ENCODE peak calls at places on chromosomes 16 and 17, in four cellular contexts. S is IMR-90, E is A549, X is GM12878. M is an unnamed sample.

GRCh38 chr17:37478187-37478586 is 11.5 kb upstream of the DUSP14 start:
- DNase-seq in E (no peak), X (no peak), S (peak), M (no peak)

GRCh38 chr17:74646231-74646630 is 22.7 kb upstream of the CD300E start:
- DNase-seq in E (peak), X (no peak), S (no peak), M (peak)

GRCh38 chr17:2521257-2521656 is 9.6 kb upstream of the METTL16 start:
- DNase-seq in E (no peak), S (no peak), X (no peak), M (no peak)

GRCh38 chr16:65751622-65752598 is 614.6 kb upstream of the CDH5 start:
- DNase-seq in E (no peak), S (no peak), X (no peak), M (no peak)

GRCh38 chr16:19595043-19595767 is 39.7 kb downstream of the VPS35L start:
- DNase-seq in X (no peak), S (peak), E (peak), M (no peak)

GRCh38 chr17:7416323-7416722 is 3.8 kb upstream of the SPEM1 start:
- DNase-seq in E (no peak), X (no peak), S (no peak), M (no peak)

GRCh38 chr17:57277923-57278604 is 21.7 kb downstream of the MSI2 start:
- DNase-seq in X (no peak), E (no peak), S (no peak), M (no peak)

GRCh38 chr16:65377131-65377649 is 255.3 kb upstream of the CDH11 start:
- DNase-seq in E (no peak), S (no peak), X (no peak), M (no peak)

GRCh38 chr16:86910821-86911220 is 332.5 kb downstream of the FOXL1 start:
- DNase-seq in X (no peak), E (no peak), S (no peak), M (no peak)

GRCh38 chr16:30621765-30622164 is 11.6 kb upstream of the ZNF689 start:
- DNase-seq in E (no peak), X (no peak), S (peak), M (no peak)

GRCh38 chr16:11514283-11514682 is 72.4 kb downstream of the LITAF start:
- DNase-seq in S (no peak), E (no peak), X (no peak), M (no peak)

GRCh38 chr17:63881935-63882601 is at the start of gene GH2:
- DNase-seq in S (peak), X (no peak), E (peak), M (peak)

GRCh38 chr17:2271985-2272702 is 31.4 kb downstream of the SMG6 start:
- DNase-seq in E (no peak), S (no peak), X (no peak), M (no peak)

GRCh38 chr17:7219812-7220592 is at the start of the genes ACADVL and DLG4:
- DNase-seq in S (peak), E (peak), X (no peak), M (peak)

GRCh38 chr17:50109207-50109606 is 14.1 kb downstream of the PDK2 start:
- DNase-seq in E (no peak), X (no peak), S (no peak), M (no peak)

GRCh38 chr17:44359458-44360143 is 4.1 kb downstream of the FAM171A2 start:
- DNase-seq in X (no peak), S (no peak), E (no peak), M (no peak)

GRCh38 chr17:43664096-43664495 is 2.4 kb upstream of the MEOX1 start:
- DNase-seq in S (no peak), E (no peak), X (no peak), M (no peak)

GRCh38 chr17:29140051-29140582 is 40.1 kb downstream of the MYO18A start:
- DNase-seq in X (no peak), S (peak), E (no peak), M (peak)

GRCh38 chr16:49292413-49292812 is 10.8 kb upstream of the CBLN1 start:
- DNase-seq in X (no peak), E (no peak), S (no peak), M (no peak)

GRCh38 chr17:36136439-36136838 is 32.8 kb downstream of the CCL4 start:
- DNase-seq in E (no peak), X (no peak), S (no peak), M (no peak)

GRCh38 chr16:4114257-4115208 is 1.7 kb downstream of the ADCY9 start:
- DNase-seq in E (no peak), X (no peak), S (no peak), M (no peak)

GRCh38 chr16:56985288-56985961 is 3.9 kb upstream of the NLRC5 start:
- DNase-seq in X (no peak), E (peak), S (peak), M (no peak)

GRCh38 chr17:8832711-8833352 is 33.7 kb upstream of the MFSD6L start:
- DNase-seq in X (no peak), S (no peak), E (peak), M (peak)

GRCh38 chr16:65769776-65770438 is 596.6 kb upstream of the CDH5 start:
- DNase-seq in X (no peak), S (peak), E (no peak), M (peak)

GRCh38 chr17:18968945-18969887 is 17.3 kb downstream of the SLC5A10 start:
- DNase-seq in E (peak), S (no peak), X (no peak), M (peak)

GRCh38 chr17:66661411-66661843 is 173.5 kb upstream of the CACNG5 start:
- DNase-seq in X (no peak), E (peak), S (peak), M (peak)

GRCh38 chr17:74452841-74453661 is 13.4 kb upstream of the CD300A start:
- DNase-seq in X (no peak), S (no peak), E (no peak), M (no peak)

GRCh38 chr17:81239714-81240555 is 817 bp downstream of the NDUFAF8 start:
- DNase-seq in E (peak), X (no peak), S (peak), M (no peak)

GRCh38 chr17:1965556-1966273 is 59.4 kb downstream of the RTN4RL1 start:
- DNase-seq in S (no peak), E (no peak), X (no peak), M (no peak)

DNA sequence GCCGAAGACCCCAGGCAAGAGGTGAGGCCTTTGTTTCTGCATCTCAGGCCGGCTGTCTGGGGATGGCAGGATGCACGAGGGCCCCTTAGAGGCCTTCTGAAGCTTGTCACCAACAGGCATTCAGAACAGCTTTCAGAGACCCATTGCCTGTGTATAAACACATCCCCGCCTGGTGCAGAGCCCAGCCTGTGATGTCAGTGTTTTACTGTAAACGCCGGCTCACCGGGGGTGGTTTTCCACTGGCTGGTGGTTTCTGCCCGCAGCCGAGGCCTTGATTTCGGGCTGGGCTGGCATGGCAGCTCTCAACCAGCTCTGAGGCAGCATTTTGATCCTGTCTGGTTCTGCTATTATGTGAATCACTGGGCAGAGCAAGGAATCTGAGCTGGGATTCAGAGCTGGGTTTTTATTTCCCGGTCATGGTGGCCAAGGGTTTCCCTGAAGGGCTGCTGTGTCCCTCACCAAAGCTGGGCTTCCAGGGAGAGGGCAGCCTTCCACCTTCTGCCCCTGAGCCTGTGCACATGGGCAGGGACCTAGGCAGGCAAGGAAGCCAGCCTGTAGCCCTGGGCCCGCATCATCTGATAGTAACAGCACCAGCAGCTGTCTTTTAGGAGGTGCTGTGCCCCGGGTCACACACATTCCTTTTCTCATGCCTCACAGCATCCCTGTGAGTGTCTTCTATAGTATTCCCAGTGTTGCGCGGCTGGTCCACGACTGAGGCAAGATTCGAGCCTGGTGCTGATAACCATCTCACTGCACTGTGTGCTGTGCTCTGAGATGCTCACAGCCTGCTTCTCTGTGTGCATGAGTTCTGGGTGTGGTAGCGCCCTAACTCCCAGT is 85.4 kb upstream of the PLCG2 start:
- DNase-seq in X (no peak), E (no peak), S (peak), M (no peak)
- TF ChIP-seq ELK1 in X (no peak), E (no peak), S (no peak), M (no peak)

GRCh38 chr17:60141111-60142018 is 8.4 kb upstream of the CA4 start:
- DNase-seq in E (no peak), S (peak), X (no peak), M (no peak)
- TF ChIP-seq ELK1 in E (no peak), S (no peak), X (no peak), M (no peak)

GRCh38 chr16:71915350-71915749 is 20.0 kb downstream of the IST1 start:
- DNase-seq in E (no peak), S (no peak), X (no peak), M (no peak)

GRCh38 chr16:71919033-71919432 is 23.7 kb downstream of the IST1 start:
- DNase-seq in X (no peak), E (no peak), S (no peak), M (no peak)

GRCh38 chr16:71916397-71916920 is 21.1 kb downstream of the IST1 start:
- DNase-seq in S (peak), E (no peak), X (no peak), M (no peak)

GRCh38 chr16:71920658-71921057 is 25.3 kb downstream of the IST1 start:
- DNase-seq in S (no peak), X (no peak), E (no peak), M (no peak)

GRCh38 chr16:71917900-71918299 is 22.6 kb downstream of the IST1 start:
- DNase-seq in E (no peak), X (no peak), S (peak), M (no peak)
- TF ChIP-seq ELK1 in E (no peak), X (no peak), S (no peak), M (no peak)

DNA sequence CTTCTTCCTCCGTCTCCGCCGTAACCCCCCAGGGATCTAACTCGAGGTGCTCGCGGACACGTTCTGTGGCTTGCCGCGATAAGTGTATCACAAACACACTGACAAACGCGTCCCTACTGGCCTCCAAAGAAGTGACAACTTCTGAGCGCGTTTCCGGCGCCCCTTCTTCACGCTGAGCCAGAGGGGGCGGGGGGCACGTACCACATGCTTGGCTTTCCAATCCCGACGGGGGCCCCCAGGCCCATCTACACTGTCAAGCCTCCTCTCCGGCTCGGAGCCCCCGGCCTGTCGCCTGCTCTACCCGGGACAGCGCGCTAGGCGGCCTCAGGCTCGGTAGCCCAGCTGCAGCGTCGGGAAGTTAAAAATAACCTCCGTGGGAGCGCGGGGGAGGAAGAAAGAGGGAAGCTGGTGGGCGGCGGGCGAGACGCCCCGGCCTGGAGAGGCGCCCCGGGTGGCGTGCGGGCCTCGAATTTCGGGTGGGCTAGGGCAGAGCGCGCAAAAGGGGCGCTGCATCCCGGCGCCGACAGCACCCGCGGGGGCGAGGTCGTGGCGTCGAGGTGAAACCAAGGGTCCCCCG is 676 bp upstream of the SPHK1 start:
- DNase-seq in E (peak), X (no peak), S (peak), M (peak)
- TF ChIP-seq ELK1 in E (no peak), X (no peak), S (no peak), M (no peak)

GRCh38 chr17:14461131-14461530 is 160.2 kb downstream of the HS3ST3B1 start:
- DNase-seq in E (no peak), S (no peak), X (no peak), M (no peak)

GRCh38 chr17:14459955-14460354 is 159.1 kb downstream of the HS3ST3B1 start:
- DNase-seq in S (no peak), E (no peak), X (no peak), M (no peak)

GRCh38 chr17:14460502-14460901 is 159.6 kb downstream of the HS3ST3B1 start:
- DNase-seq in S (no peak), E (no peak), X (no peak), M (no peak)

DNA sequence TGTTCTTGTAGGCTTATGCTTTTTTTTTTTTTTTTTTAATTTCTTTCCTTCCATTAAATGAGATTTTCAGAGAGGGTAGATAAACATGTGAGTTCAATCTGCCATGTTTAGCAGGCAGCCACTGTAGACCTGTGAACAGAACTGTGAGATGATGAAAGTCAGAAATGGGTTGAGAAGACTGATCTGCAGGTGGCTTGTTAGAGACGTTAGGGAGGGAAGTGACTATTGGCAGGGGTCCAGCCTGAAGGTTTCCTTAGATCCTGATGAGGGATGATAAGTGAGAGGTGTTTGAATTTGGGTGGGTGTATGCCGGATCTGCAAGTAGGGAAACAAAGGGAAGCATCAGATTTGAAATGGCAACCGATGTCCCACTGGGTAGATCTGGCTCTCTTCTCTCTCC is 157.8 kb downstream of the HS3ST3B1 start:
- DNase-seq in E (no peak), S (no peak), X (no peak), M (no peak)
- TF ChIP-seq ELK1 in E (no peak), S (no peak), X (no peak), M (no peak)

DNA sequence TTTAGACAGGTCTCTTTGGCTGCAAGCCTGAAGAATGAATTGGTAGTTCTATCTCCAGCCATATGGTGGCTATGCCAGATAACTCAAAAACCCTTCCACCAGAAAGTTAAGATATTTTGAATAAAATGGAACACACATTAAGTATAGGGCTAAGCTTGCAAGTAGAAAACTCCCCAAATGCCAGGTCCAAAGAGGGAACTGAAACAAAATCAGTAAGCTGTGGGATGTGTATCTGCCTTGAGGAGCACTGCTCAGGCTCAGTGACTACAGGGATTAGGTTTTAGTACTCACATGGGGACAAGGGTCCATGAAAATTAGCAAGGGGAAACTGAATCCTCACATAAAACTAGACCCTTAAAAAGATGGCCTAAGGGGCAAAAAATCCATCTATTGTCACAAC is 115.7 kb upstream of the PMFBP1 start:
- DNase-seq in S (no peak), X (no peak), E (no peak), M (no peak)
- TF ChIP-seq ELK1 in S (no peak), X (no peak), E (no peak), M (no peak)

GRCh38 chr16:55328611-55329569 is 4.9 kb downstream of the IRX6 start:
- DNase-seq in E (no peak), X (no peak), S (no peak), M (no peak)

GRCh38 chr16:55333690-55334089 is 9.7 kb downstream of the IRX6 start:
- DNase-seq in X (no peak), E (no peak), S (no peak), M (no peak)

GRCh38 chr16:55329791-55330190 is 5.8 kb downstream of the IRX6 start:
- DNase-seq in X (no peak), S (no peak), E (no peak), M (no peak)

GRCh38 chr16:55331648-55332185 is 7.7 kb downstream of the IRX6 start:
- DNase-seq in E (no peak), X (no peak), S (no peak), M (no peak)

GRCh38 chr16:55330726-55331647 is 7.0 kb downstream of the IRX6 start:
- DNase-seq in X (no peak), E (no peak), S (no peak), M (no peak)
- TF ChIP-seq ELK1 in X (no peak), E (no peak), S (no peak), M (no peak)

GRCh38 chr17:78120971-78121800 is 7.4 kb downstream of the TMC6 start:
- DNase-seq in S (no peak), X (no peak), E (no peak), M (no peak)
- TF ChIP-seq ELK1 in S (no peak), X (no peak), E (no peak), M (no peak)